ENCODE peak calls at places on chromosome 10, in five cellular contexts. V is nephron progenitor cell, W is PC-3, K is thoracic aorta, F is choroid plexus epithelial cell. O is an unnamed sample.

GRCh38 chr10:113347508-113347907 is 205.3 kb upstream of the HABP2 start:
- DNase-seq in V (no peak), W (no peak), K (peak; percentile 23), F (no peak), O (no peak)

GRCh38 chr10:122537545-122537944 is 23.0 kb upstream of the DMBT1 start:
- DNase-seq in V (no peak), W (no peak), K (no peak), F (no peak), O (no peak)

GRCh38 chr10:124955243-124955642 is 13.3 kb downstream of the ZRANB1 start:
- DNase-seq in V (no peak), W (no peak), K (no peak), F (no peak), O (no peak)

GRCh38 chr10:98694014-98694413 is 247.3 kb upstream of the HPS1 start:
- DNase-seq in V (no peak), W (no peak), K (no peak), F (no peak), O (no peak)

GRCh38 chr10:120121768-120122167 is 229.2 kb downstream of the SEC23IP start:
- DNase-seq in V (no peak), W (no peak), K (no peak), F (no peak), O (no peak)

GRCh38 chr10:43278216-43278615 is 11.4 kb upstream of the RASGEF1A start:
- DNase-seq in V (no peak), W (peak; percentile 27), K (no peak), F (no peak), O (no peak)

GRCh38 chr10:16155761-16156322 is 281.0 kb upstream of the PTER start:
- DNase-seq in V (no peak), W (no peak), K (no peak), F (no peak), O (no peak)

GRCh38 chr10:119602241-119603095 is 5.7 kb upstream of the TIAL1 start:
- DNase-seq in V (peak; percentile 16), W (peak; percentile 38), K (no peak), F (peak; percentile 56), O (no peak)

GRCh38 chr10:58157076-58157766 is 110.5 kb downstream of the IPMK start:
- DNase-seq in V (no peak), W (peak; percentile 99), K (no peak), F (peak; percentile 95), O (no peak)

GRCh38 chr10:21993360-21994001 is 10.0 kb downstream of the DNAJC1 start:
- DNase-seq in V (no peak), W (peak; percentile 61), K (no peak), F (peak; percentile 53), O (no peak)

GRCh38 chr10:122485670-122486069 is 24.3 kb downstream of the HTRA1 start:
- DNase-seq in V (no peak), W (no peak), K (no peak), F (peak; percentile 67), O (no peak)

GRCh38 chr10:18400201-18400910 is 251.0 kb downstream of the NSUN6 start:
- DNase-seq in V (peak; percentile 56), W (no peak), K (no peak), F (no peak), O (no peak)

GRCh38 chr10:113273151-113273876 is 279.5 kb upstream of the HABP2 start:
- DNase-seq in V (peak; percentile 38), W (no peak), K (no peak), F (no peak), O (no peak)

GRCh38 chr10:2759203-2759602 is 308.1 kb upstream of the PFKP start:
- DNase-seq in V (no peak), W (no peak), K (no peak), F (no peak), O (no peak)

GRCh38 chr10:130354555-130354954 is 218.4 kb downstream of the GLRX3 start:
- DNase-seq in V (no peak), W (no peak), K (no peak), F (no peak), O (no peak)

GRCh38 chr10:119233821-119234220 is 26.4 kb downstream of the GRK5 start:
- DNase-seq in V (no peak), W (no peak), K (no peak), F (peak; percentile 71), O (no peak)

GRCh38 chr10:271201-271600 is 135.9 kb downstream of the ZMYND11 start:
- DNase-seq in V (no peak), W (no peak), K (no peak), F (peak; percentile 53), O (no peak)

GRCh38 chr10:88253622-88254021 is 329.5 kb downstream of the RNLS start:
- DNase-seq in V (no peak), W (no peak), K (no peak), F (no peak), O (no peak)

GRCh38 chr10:17255512-17255911 is 27.5 kb downstream of the VIM start:
- DNase-seq in V (no peak), W (no peak), K (no peak), F (no peak), O (no peak)

GRCh38 chr10:124992462-124993344 is 50.8 kb downstream of the ZRANB1 start:
- DNase-seq in V (peak; percentile 51), W (peak; percentile 68), K (no peak), F (peak; percentile 88), O (no peak)

GRCh38 chr10:2883238-2883637 is 184.1 kb upstream of the PFKP start:
- DNase-seq in V (no peak), W (no peak), K (no peak), F (no peak), O (no peak)

GRCh38 chr10:8242295-8242872 is 187.9 kb downstream of the GATA3 start:
- DNase-seq in V (no peak), W (no peak), K (no peak), F (no peak), O (no peak)

GRCh38 chr10:60728056-60728455 is 50.2 kb upstream of the CDK1 start:
- DNase-seq in V (no peak), W (peak; percentile 89), K (no peak), F (no peak), O (no peak)

GRCh38 chr10:87715727-87716670 is 56.3 kb downstream of the PAPSS2 start:
- DNase-seq in V (no peak), W (no peak), K (no peak), F (no peak), O (no peak)

DNA sequence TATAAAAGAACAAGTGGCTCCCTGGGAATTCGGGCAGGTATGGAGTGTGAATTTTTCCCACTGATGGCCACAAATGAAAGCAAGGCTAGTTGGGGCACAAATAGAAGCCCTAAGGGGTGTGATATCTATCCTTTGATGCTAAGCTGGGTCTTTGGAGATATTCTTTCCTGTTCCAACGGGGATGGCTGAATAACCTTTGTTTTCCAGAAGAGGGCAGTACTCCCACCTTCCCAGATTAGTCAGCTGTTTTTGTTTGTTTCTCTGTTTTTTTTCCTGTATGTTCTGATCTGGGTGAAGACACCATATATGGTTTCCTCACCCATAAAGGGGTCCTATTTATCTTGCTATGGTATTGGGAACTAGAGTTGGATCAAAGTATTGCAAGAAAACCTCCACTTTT is 947.7 kb upstream of the SORCS1 start:
- DNase-seq in V (no peak), W (peak; percentile 32), K (no peak), F (peak; percentile 4), O (no peak)
- TF ChIP-seq CTCF in V (peak; percentile 30), W (peak; percentile 63), K (no peak), F (peak; percentile 29), O (no peak)

DNA sequence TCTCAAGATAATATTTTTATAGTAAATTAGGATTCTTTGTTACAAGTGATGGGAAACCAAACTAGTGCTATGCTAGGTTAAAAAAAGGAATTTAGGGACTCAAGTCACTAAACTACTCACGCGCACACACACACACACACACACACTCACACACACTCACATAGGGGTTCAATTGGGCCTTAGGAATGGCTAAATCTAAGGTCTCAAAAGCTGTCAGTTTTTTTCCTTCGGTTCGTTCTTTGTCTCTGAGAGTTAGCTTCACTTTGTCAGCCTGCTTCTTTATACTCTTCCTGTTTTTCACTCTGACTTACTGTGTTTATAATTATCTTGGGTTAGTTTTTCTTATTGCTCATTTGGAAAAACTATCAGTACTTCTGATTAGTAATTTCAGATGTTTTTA is 138.9 kb downstream of the ADK start:
- DNase-seq in V (no peak), W (no peak), K (no peak), F (peak; percentile 14), O (no peak)
- TF ChIP-seq CTCF in V (no peak), W (no peak), K (no peak), F (no peak), O (no peak)

GRCh38 chr10:55174419-55174818 is 373.4 kb upstream of the PCDH15 start:
- DNase-seq in V (peak; percentile 5), W (peak; percentile 43), K (no peak), F (peak; percentile 1), O (no peak)
- TF ChIP-seq CTCF in V (no peak), W (peak; percentile 43), K (no peak), F (peak; percentile 31), O (no peak)

GRCh38 chr10:12941966-12942365 is 59.5 kb downstream of the CCDC3 start:
- DNase-seq in V (no peak), W (no peak), K (no peak), F (peak; percentile 55), O (no peak)

GRCh38 chr10:12945709-12946359 is 55.7 kb downstream of the CCDC3 start:
- DNase-seq in V (no peak), W (no peak), K (no peak), F (peak; percentile 49), O (no peak)

GRCh38 chr10:12940791-12941190 is 60.7 kb downstream of the CCDC3 start:
- DNase-seq in V (no peak), W (no peak), K (no peak), F (no peak), O (no peak)

GRCh38 chr10:12946372-12946771 is 55.1 kb downstream of the CCDC3 start:
- DNase-seq in V (no peak), W (no peak), K (no peak), F (no peak), O (no peak)

GRCh38 chr10:12943425-12943824 is 58.1 kb downstream of the CCDC3 start:
- DNase-seq in V (no peak), W (no peak), K (no peak), F (no peak), O (no peak)
- TF ChIP-seq CTCF in V (no peak), W (no peak), K (no peak), F (no peak), O (no peak)

GRCh38 chr10:1572519-1573333 is 164.6 kb downstream of the ADARB2 start:
- DNase-seq in V (no peak), W (no peak), K (no peak), F (no peak), O (peak; percentile 13)
- TF ChIP-seq CTCF in V (no peak), W (no peak), K (no peak), F (no peak), O (no peak)

O was measured in activated B cell treated with CpG ODN at 0.5 μM for 24 hours.